ENCODE peak calls at places on chromosome 11, in five cellular contexts. H is heart right ventricle, Z is tibial artery, E is MM.1S, P is ascending aorta. G is an unnamed sample.
A peak's percentile ranks its signal among the peaks of the same experiment; 100 is the strongest.

GRCh38 chr11:19670030-19670761 is 42.4 kb upstream of the NAV2 start:
- DNase-seq in P (peak; percentile 65), E (no peak), Z (no peak), H (no peak), G (no peak)

GRCh38 chr11:63917685-63918523 is 940 bp upstream of the RCOR2 start:
- DNase-seq in P (peak; percentile 86), H (peak; percentile 80), Z (peak; percentile 92), E (peak; percentile 13), G (peak; percentile 65)

GRCh38 chr11:11149671-11150459 is 203.2 kb downstream of the CSNK2A3 start:
- DNase-seq in P (no peak), H (no peak), E (peak; percentile 94), Z (no peak), G (no peak)

GRCh38 chr11:81497202-81497804 is 1236.4 kb downstream of the FAM181B start:
- DNase-seq in Z (no peak), E (peak; percentile 63), H (no peak), P (no peak), G (no peak)

GRCh38 chr11:70743941-70744351 is 345.6 kb downstream of the CTTN start:
- DNase-seq in E (no peak), Z (no peak), H (no peak), P (no peak), G (no peak)

GRCh38 chr11:69718147-69718546 is 14.3 kb upstream of the FGF19 start:
- DNase-seq in E (no peak), Z (no peak), P (no peak), H (peak; percentile 51), G (no peak)

GRCh38 chr11:2105536-2105935 is 33.7 kb downstream of the IGF2 start:
- DNase-seq in Z (no peak), P (no peak), H (no peak), E (no peak), G (no peak)

GRCh38 chr11:133354069-133354468 is 178.2 kb downstream of the OPCML start:
- DNase-seq in E (no peak), H (no peak), P (no peak), Z (no peak), G (no peak)

GRCh38 chr11:7548659-7549283 is 35.0 kb downstream of the PPFIBP2 start:
- DNase-seq in H (no peak), P (no peak), Z (no peak), E (peak; percentile 63), G (no peak)

GRCh38 chr11:82225930-82226329 is 507.7 kb downstream of the FAM181B start:
- DNase-seq in P (no peak), Z (no peak), E (peak; percentile 9), H (no peak), G (no peak)

GRCh38 chr11:40273192-40273732 is 1186.2 kb downstream of the LRRC4C start:
- DNase-seq in Z (no peak), E (no peak), H (no peak), P (no peak), G (no peak)

GRCh38 chr11:28231475-28231874 is 123.3 kb downstream of the METTL15 start:
- DNase-seq in Z (no peak), P (no peak), H (no peak), E (no peak), G (no peak)

GRCh38 chr11:12196335-12196734 is 85.9 kb downstream of the MICAL2 start:
- DNase-seq in P (peak; percentile 42), H (no peak), Z (peak; percentile 11), E (no peak), G (no peak)

GRCh38 chr11:127006311-127006710 is 5.7 kb upstream of the KIRREL3 start:
- DNase-seq in P (no peak), H (no peak), Z (no peak), E (no peak), G (no peak)

GRCh38 chr11:4551346-4551979 is 6.5 kb downstream of the OR52M1 start:
- DNase-seq in E (no peak), P (no peak), Z (no peak), H (no peak), G (no peak)
- TF ChIP-seq CTCF in E (peak; percentile 58), P (no peak), Z (no peak), H (no peak), G (no peak)

GRCh38 chr11:77450227-77450626 is 23.7 kb downstream of the PAK1 start:
- DNase-seq in H (no peak), P (no peak), Z (no peak), E (no peak), G (no peak)

GRCh38 chr11:77446911-77447629 is 26.8 kb downstream of the PAK1 start:
- DNase-seq in E (no peak), H (no peak), P (no peak), Z (no peak), G (no peak)

GRCh38 chr11:77449784-77450183 is 24.1 kb downstream of the PAK1 start:
- DNase-seq in Z (no peak), E (no peak), P (no peak), H (no peak), G (no peak)

GRCh38 chr11:77448269-77448668 is 25.6 kb downstream of the PAK1 start:
- DNase-seq in E (no peak), Z (no peak), P (no peak), H (no peak), G (no peak)

GRCh38 chr11:77449060-77449521 is 24.8 kb downstream of the PAK1 start:
- DNase-seq in P (no peak), H (no peak), E (no peak), Z (no peak), G (no peak)
- H3K4me1 ChIP-seq in P (no peaks in the 10 kb centered on the region), H (no peaks in the 10 kb centered on the region), E (peaks cover 53% of the 10 kb centered on the region), Z (no peaks in the 10 kb centered on the region), G (peaks cover 14% of the 10 kb centered on the region)

GRCh38 chr11:118635642-118636041 is 28.2 kb downstream of the PHLDB1 start:
- DNase-seq in Z (no peak), E (no peak), H (no peak), P (no peak), G (no peak)
- H3K27ac ChIP-seq in Z (peak overlapping the region; percentile 87), E (no peak overlapping the region), H (no peak overlapping the region), P (peak overlapping the region; percentile 86), G (no peak overlapping the region)

DNA sequence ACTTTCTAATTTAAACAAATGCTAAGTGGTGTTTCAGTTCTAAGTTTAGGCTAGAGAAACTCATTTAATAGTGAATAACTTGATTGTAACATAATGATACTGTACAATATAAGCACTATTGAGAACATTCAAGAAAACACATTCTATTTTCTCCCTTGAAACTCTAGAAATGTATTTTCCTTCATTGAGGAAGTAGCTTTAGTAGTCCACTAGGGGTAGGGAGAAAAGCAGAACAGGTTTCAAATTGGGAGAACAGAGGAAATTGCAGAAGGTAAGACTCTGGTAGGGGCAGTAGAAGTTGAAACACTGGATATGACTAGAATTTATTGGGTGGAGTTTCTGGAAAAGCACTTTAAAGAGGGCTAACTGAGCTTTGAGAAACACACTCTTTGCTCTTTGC is 31.6 kb upstream of the MPPED2 start:
- DNase-seq in Z (no peak), H (no peak), P (no peak), E (no peak), G (no peak)
- TF ChIP-seq CTCF in Z (no peak), H (no peak), P (no peak), E (no peak), G (no peak)

DNA sequence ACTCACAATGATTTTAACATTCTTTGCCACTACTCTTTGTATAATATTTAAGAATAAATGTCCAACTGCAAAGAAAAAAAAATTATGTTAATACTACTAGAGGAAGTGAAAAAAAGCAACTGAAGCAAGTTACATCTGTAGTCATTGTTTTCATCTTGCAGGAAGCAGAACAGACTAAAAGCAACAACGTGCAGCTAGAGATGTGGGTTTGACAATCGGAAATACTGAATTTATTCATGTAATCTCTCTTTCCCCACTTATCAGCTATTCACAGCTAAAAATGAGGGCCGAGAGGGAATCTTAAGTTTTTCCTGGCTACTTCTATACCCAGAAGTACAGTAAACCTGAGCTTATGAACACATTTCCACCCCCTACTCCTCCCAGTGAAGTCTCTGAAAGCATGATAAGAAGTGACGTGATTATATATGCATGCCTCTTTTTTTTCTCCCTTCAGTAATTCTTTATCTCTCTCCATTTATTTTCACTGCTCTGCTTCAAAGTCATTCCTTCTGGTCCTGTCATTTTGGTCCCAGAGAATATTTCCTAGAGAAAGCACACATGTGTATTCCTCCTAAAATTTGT is 116.5 kb downstream of the SPON1 start:
- DNase-seq in H (no peak), Z (no peak), E (no peak), P (no peak), G (no peak)
- H3K4me1 ChIP-seq in H (no peaks in the 10 kb centered on the region), Z (no peaks in the 10 kb centered on the region), E (no peaks in the 10 kb centered on the region), P (no peaks in the 10 kb centered on the region), G (no peaks in the 10 kb centered on the region)

DNA sequence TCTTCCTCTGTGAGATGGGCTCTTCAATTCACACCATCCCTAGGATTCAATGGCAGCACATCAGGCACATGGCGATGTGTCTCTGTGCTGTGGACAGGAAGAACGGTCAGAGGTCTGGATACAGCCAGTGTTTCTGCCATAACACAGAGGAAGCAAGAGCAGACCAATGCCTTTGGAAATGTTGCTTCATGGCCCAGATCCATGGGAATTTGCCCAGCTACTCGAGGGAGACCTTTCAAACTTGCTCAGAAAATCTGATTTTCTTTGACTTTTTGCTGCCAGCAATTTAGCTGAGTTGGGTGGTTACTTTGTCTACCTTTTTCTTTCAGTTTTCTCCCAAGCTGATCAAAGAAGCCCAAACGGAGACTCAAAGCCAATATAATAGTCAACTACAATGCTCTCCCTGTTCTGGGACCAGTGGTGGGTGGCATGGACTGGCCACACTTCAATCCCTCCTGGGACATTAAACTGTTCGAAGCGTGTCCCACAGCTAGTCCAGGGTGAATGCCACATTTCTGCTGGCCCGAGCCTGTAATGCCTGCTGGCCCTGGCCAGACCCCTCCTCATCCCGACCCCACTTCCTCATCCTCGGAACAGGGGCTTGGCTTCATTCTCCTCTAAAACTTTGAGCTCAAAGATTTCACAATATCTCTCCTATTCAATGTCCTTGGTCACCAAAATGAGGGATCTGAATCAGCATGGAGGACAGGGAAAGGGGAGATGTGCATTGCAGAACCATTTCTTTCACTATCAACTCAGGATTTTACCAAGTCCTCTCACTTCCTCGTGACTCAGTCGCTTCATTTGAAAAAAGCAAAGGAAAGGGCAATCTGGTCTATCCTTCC is 93.3 kb downstream of the ABTB2 start:
- DNase-seq in E (no peak), Z (no peak), P (no peak), H (no peak), G (no peak)
- H3K27ac ChIP-seq in E (no peak overlapping the region), Z (peak overlapping the region; percentile 41), P (peak overlapping the region; percentile 42), H (no peak overlapping the region), G (peak overlapping the region; percentile 66)

GRCh38 chr11:50072226-50073112 is 39.8 kb downstream of the OR4C45 start:
- DNase-seq in H (no peak), Z (no peak), P (no peak), E (no peak), G (no peak)
- TF ChIP-seq CTCF in H (no peak), Z (no peak), P (no peak), E (no peak), G (no peak)

DNA sequence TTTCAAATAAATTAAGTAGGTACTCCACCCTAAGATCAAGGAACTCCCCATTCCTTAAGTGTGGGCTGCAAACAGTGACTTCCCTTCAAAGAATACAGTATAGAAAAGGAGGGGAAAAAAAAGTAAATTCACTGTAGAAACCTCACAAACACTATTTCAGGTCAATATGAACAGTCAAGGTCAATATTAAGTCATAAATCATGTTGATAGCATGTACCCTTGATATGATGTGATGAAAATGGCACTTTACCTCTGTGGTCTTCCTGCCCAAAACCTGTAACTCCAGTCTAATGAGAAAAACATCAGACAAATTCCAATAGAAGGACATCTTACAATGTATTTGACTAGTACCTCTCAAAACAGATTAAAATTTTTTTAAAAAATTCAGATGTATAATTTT is 8.2 kb downstream of the CKAP5 start:
- DNase-seq in P (no peak), Z (no peak), E (no peak), H (no peak), G (no peak)
- H3K4me1 ChIP-seq in P (no peaks in the 10 kb centered on the region), Z (no peaks in the 10 kb centered on the region), E (no peaks in the 10 kb centered on the region), H (peaks cover 13% of the 10 kb centered on the region), G (peaks cover 12% of the 10 kb centered on the region)